ENCODE peak calls at places on chromosomes 1 and 21, in seven cellular contexts. One of them, this sample, is unnamed.
A peak's percentile ranks its signal among the peaks of the same experiment; 100 is the strongest.

GRCh38 chr1:146019225-146020057 is 2.1 kb downstream of the HJV start:
- DNase-seq in neural crest cell: no peak
- DNase-seq in tibial nerve: no peak
- DNase-seq in WTC11: peak; percentile 72
- DNase-seq in fibroblast of pulmonary artery: no peak
- DNase-seq in uterus: no peak
- DNase-seq in bronchial epithelial cell: no peak
- DNase-seq in this sample: no peak

GRCh38 chr1:205581321-205581980 is 50.4 kb downstream of the ELK4 start:
- DNase-seq in tibial nerve: no peak
- DNase-seq in fibroblast of pulmonary artery: no peak
- DNase-seq in uterus: no peak
- DNase-seq in bronchial epithelial cell: no peak
- DNase-seq in WTC11: peak; percentile 5
- DNase-seq in neural crest cell: no peak
- DNase-seq in this sample: no peak

GRCh38 chr1:197440730-197441129 is 172.7 kb downstream of the CRB1 start:
- DNase-seq in tibial nerve: no peak
- DNase-seq in fibroblast of pulmonary artery: peak; percentile 75
- DNase-seq in WTC11: no peak
- DNase-seq in bronchial epithelial cell: no peak
- DNase-seq in neural crest cell: no peak
- DNase-seq in uterus: no peak
- DNase-seq in this sample: no peak

GRCh38 chr1:98306517-98307089 is 354.9 kb upstream of the SNX7 start:
- DNase-seq in tibial nerve: no peak
- DNase-seq in WTC11: no peak
- DNase-seq in fibroblast of pulmonary artery: no peak
- DNase-seq in uterus: no peak
- DNase-seq in bronchial epithelial cell: no peak
- DNase-seq in neural crest cell: no peak
- DNase-seq in this sample: no peak

GRCh38 chr1:241992734-241993133 is 6.2 kb downstream of the MAP1LC3C start:
- DNase-seq in tibial nerve: no peak
- DNase-seq in WTC11: no peak
- DNase-seq in bronchial epithelial cell: no peak
- DNase-seq in fibroblast of pulmonary artery: no peak
- DNase-seq in uterus: no peak
- DNase-seq in neural crest cell: no peak
- DNase-seq in this sample: no peak

GRCh38 chr1:153483776-153484175 is 23.3 kb upstream of the S100A7 start:
- DNase-seq in tibial nerve: no peak
- DNase-seq in bronchial epithelial cell: no peak
- DNase-seq in uterus: no peak
- DNase-seq in WTC11: peak; percentile 60
- DNase-seq in fibroblast of pulmonary artery: no peak
- DNase-seq in neural crest cell: no peak
- DNase-seq in this sample: no peak

GRCh38 chr1:204343247-204343646 is 16.5 kb downstream of the PLEKHA6 start:
- DNase-seq in uterus: no peak
- DNase-seq in neural crest cell: no peak
- DNase-seq in fibroblast of pulmonary artery: no peak
- DNase-seq in bronchial epithelial cell: no peak
- DNase-seq in WTC11: no peak
- DNase-seq in tibial nerve: no peak
- DNase-seq in this sample: no peak

GRCh38 chr1:217661407-217661806 is 30.3 kb downstream of the SPATA17 start:
- DNase-seq in fibroblast of pulmonary artery: no peak
- DNase-seq in bronchial epithelial cell: peak; percentile 10
- DNase-seq in neural crest cell: no peak
- DNase-seq in WTC11: no peak
- DNase-seq in uterus: no peak
- DNase-seq in tibial nerve: no peak
- DNase-seq in this sample: no peak

GRCh38 chr1:198267921-198268320 is 111.1 kb downstream of the NEK7 start:
- DNase-seq in WTC11: no peak
- DNase-seq in fibroblast of pulmonary artery: peak; percentile 88
- DNase-seq in bronchial epithelial cell: no peak
- DNase-seq in uterus: no peak
- DNase-seq in tibial nerve: no peak
- DNase-seq in neural crest cell: no peak
- DNase-seq in this sample: no peak

GRCh38 chr1:198937231-198938031 is 298.6 kb downstream of the PTPRC start:
- DNase-seq in uterus: no peak
- DNase-seq in fibroblast of pulmonary artery: peak; percentile 96
- DNase-seq in neural crest cell: peak; percentile 26
- DNase-seq in bronchial epithelial cell: peak; percentile 96
- DNase-seq in tibial nerve: peak; percentile 17
- DNase-seq in WTC11: no peak
- DNase-seq in this sample: peak; percentile 67

GRCh38 chr1:219761208-219761860 is 148.4 kb upstream of the ZC3H11B start:
- DNase-seq in fibroblast of pulmonary artery: no peak
- DNase-seq in uterus: no peak
- DNase-seq in neural crest cell: no peak
- DNase-seq in bronchial epithelial cell: no peak
- DNase-seq in WTC11: no peak
- DNase-seq in tibial nerve: no peak
- DNase-seq in this sample: no peak

GRCh38 chr1:204130178-204130577 is 21.7 kb downstream of the ETNK2 start:
- DNase-seq in fibroblast of pulmonary artery: no peak
- DNase-seq in bronchial epithelial cell: no peak
- DNase-seq in neural crest cell: no peak
- DNase-seq in uterus: peak; percentile 45
- DNase-seq in WTC11: no peak
- DNase-seq in tibial nerve: no peak
- DNase-seq in this sample: no peak

GRCh38 chr1:41449326-41449921 is 35.1 kb downstream of the EDN2 start:
- DNase-seq in bronchial epithelial cell: no peak
- DNase-seq in fibroblast of pulmonary artery: no peak
- DNase-seq in uterus: no peak
- DNase-seq in tibial nerve: no peak
- DNase-seq in WTC11: no peak
- DNase-seq in neural crest cell: no peak
- DNase-seq in this sample: no peak

GRCh38 chr1:4253918-4254317 is 353.8 kb upstream of the C1orf174 start:
- DNase-seq in uterus: no peak
- DNase-seq in tibial nerve: no peak
- DNase-seq in WTC11: no peak
- DNase-seq in neural crest cell: no peak
- DNase-seq in fibroblast of pulmonary artery: no peak
- DNase-seq in bronchial epithelial cell: no peak
- DNase-seq in this sample: no peak

GRCh38 chr1:204882479-204882878 is 11.8 kb downstream of the NFASC start:
- DNase-seq in neural crest cell: no peak
- DNase-seq in uterus: no peak
- DNase-seq in tibial nerve: no peak
- DNase-seq in WTC11: no peak
- DNase-seq in fibroblast of pulmonary artery: no peak
- DNase-seq in bronchial epithelial cell: no peak
- DNase-seq in this sample: no peak

GRCh38 chr1:87683557-87683956 is 354.9 kb downstream of the LMO4 start:
- DNase-seq in tibial nerve: no peak
- DNase-seq in neural crest cell: no peak
- DNase-seq in bronchial epithelial cell: no peak
- DNase-seq in fibroblast of pulmonary artery: no peak
- DNase-seq in WTC11: no peak
- DNase-seq in uterus: no peak
- DNase-seq in this sample: no peak

GRCh38 chr21:41671859-41672542 is 94.9 kb downstream of the RIPK4 start:
- DNase-seq in neural crest cell: no peak
- DNase-seq in bronchial epithelial cell: no peak
- DNase-seq in WTC11: no peak
- DNase-seq in uterus: no peak
- DNase-seq in tibial nerve: no peak
- DNase-seq in fibroblast of pulmonary artery: no peak
- DNase-seq in this sample: no peak

GRCh38 chr1:8591547-8591946 is 225.9 kb downstream of the RERE start:
- DNase-seq in WTC11: no peak
- DNase-seq in fibroblast of pulmonary artery: no peak
- DNase-seq in bronchial epithelial cell: no peak
- DNase-seq in neural crest cell: no peak
- DNase-seq in uterus: no peak
- DNase-seq in tibial nerve: no peak
- DNase-seq in this sample: no peak

GRCh38 chr1:58966917-58967733 is 183.3 kb upstream of the JUN start:
- DNase-seq in tibial nerve: no peak
- DNase-seq in WTC11: no peak
- DNase-seq in neural crest cell: no peak
- DNase-seq in uterus: no peak
- DNase-seq in fibroblast of pulmonary artery: no peak
- DNase-seq in bronchial epithelial cell: no peak
- DNase-seq in this sample: no peak

GRCh38 chr1:2372551-2373490 is 18.5 kb downstream of the MORN1 start:
- DNase-seq in WTC11: peak; percentile 8
- DNase-seq in uterus: no peak
- DNase-seq in tibial nerve: no peak
- DNase-seq in bronchial epithelial cell: peak; percentile 25
- DNase-seq in neural crest cell: no peak
- DNase-seq in fibroblast of pulmonary artery: no peak
- DNase-seq in this sample: no peak

GRCh38 chr1:44259090-44259489 is 45.8 kb downstream of the DMAP1 start:
- DNase-seq in neural crest cell: no peak
- DNase-seq in bronchial epithelial cell: no peak
- DNase-seq in WTC11: no peak
- DNase-seq in tibial nerve: no peak
- DNase-seq in uterus: no peak
- DNase-seq in fibroblast of pulmonary artery: no peak
- DNase-seq in this sample: no peak

GRCh38 chr1:32898958-32899357 is 2.2 kb downstream of the TMEM54 start:
- DNase-seq in tibial nerve: no peak
- DNase-seq in bronchial epithelial cell: no peak
- DNase-seq in neural crest cell: no peak
- DNase-seq in fibroblast of pulmonary artery: no peak
- DNase-seq in uterus: no peak
- DNase-seq in WTC11: no peak
- DNase-seq in this sample: no peak

GRCh38 chr1:22619252-22619651 is 17.2 kb upstream of the C1QA start:
- DNase-seq in fibroblast of pulmonary artery: no peak
- DNase-seq in tibial nerve: no peak
- DNase-seq in uterus: no peak
- DNase-seq in bronchial epithelial cell: no peak
- DNase-seq in WTC11: no peak
- DNase-seq in neural crest cell: no peak
- DNase-seq in this sample: no peak

GRCh38 chr1:36737767-36738166 is 255.1 kb upstream of the CSF3R start:
- DNase-seq in bronchial epithelial cell: no peak
- DNase-seq in neural crest cell: no peak
- DNase-seq in tibial nerve: no peak
- DNase-seq in uterus: no peak
- DNase-seq in WTC11: no peak
- DNase-seq in fibroblast of pulmonary artery: no peak
- DNase-seq in this sample: no peak

GRCh38 chr21:32674731-32675130 is 53.1 kb downstream of the SYNJ1 start:
- DNase-seq in tibial nerve: no peak
- DNase-seq in uterus: no peak
- DNase-seq in WTC11: no peak
- DNase-seq in bronchial epithelial cell: no peak
- DNase-seq in fibroblast of pulmonary artery: no peak
- DNase-seq in neural crest cell: no peak
- DNase-seq in this sample: no peak

GRCh38 chr1:40141878-40142535 is 19.2 kb upstream of the RLF start:
- DNase-seq in tibial nerve: no peak
- DNase-seq in uterus: no peak
- DNase-seq in fibroblast of pulmonary artery: peak; percentile 48
- DNase-seq in WTC11: no peak
- DNase-seq in neural crest cell: no peak
- DNase-seq in bronchial epithelial cell: no peak
- DNase-seq in this sample: no peak

GRCh38 chr1:222618880-222619321 is 1.0 kb downstream of the MIA3 start:
- DNase-seq in neural crest cell: peak; percentile 10
- DNase-seq in bronchial epithelial cell: peak; percentile 19
- DNase-seq in WTC11: peak; percentile 29
- DNase-seq in uterus: no peak
- DNase-seq in tibial nerve: no peak
- DNase-seq in fibroblast of pulmonary artery: peak; percentile 33
- DNase-seq in this sample: no peak

GRCh38 chr1:243495442-243496172 is 239.8 kb downstream of the SDCCAG8 start:
- DNase-seq in WTC11: no peak
- DNase-seq in tibial nerve: no peak
- DNase-seq in fibroblast of pulmonary artery: peak; percentile 85
- DNase-seq in neural crest cell: no peak
- DNase-seq in uterus: no peak
- DNase-seq in bronchial epithelial cell: no peak
- DNase-seq in this sample: no peak

GRCh38 chr1:108708726-108709660 is 3.7 kb upstream of the FNDC7 start:
- DNase-seq in WTC11: peak; percentile 72
- DNase-seq in tibial nerve: no peak
- DNase-seq in bronchial epithelial cell: peak; percentile 13
- DNase-seq in neural crest cell: no peak
- DNase-seq in uterus: no peak
- DNase-seq in fibroblast of pulmonary artery: no peak
- DNase-seq in this sample: no peak
- TF ChIP-seq CTCF in WTC11: peak; percentile 42
- TF ChIP-seq CTCF in tibial nerve: no peak
- TF ChIP-seq CTCF in bronchial epithelial cell: no peak
- TF ChIP-seq CTCF in neural crest cell: peak; percentile 20
- TF ChIP-seq CTCF in uterus: no peak
- TF ChIP-seq CTCF in fibroblast of pulmonary artery: peak; percentile 9
- TF ChIP-seq CTCF in this sample: peak; percentile 23

GRCh38 chr1:31669786-31670582 is 25.3 kb upstream of the PEF1 start:
- DNase-seq in neural crest cell: no peak
- DNase-seq in tibial nerve: peak; percentile 69
- DNase-seq in uterus: peak; percentile 66
- DNase-seq in bronchial epithelial cell: peak; percentile 83
- DNase-seq in WTC11: no peak
- DNase-seq in fibroblast of pulmonary artery: peak; percentile 62
- DNase-seq in this sample: no peak
- TF ChIP-seq CTCF in neural crest cell: no peak
- TF ChIP-seq CTCF in tibial nerve: no peak
- TF ChIP-seq CTCF in uterus: peak; percentile 6
- TF ChIP-seq CTCF in bronchial epithelial cell: peak; percentile 30
- TF ChIP-seq CTCF in WTC11: no peak
- TF ChIP-seq CTCF in fibroblast of pulmonary artery: peak; percentile 23
- TF ChIP-seq CTCF in this sample: peak; percentile 46

GRCh38 chr21:21232320-21232719 is 234.1 kb downstream of the NCAM2 start:
- DNase-seq in uterus: no peak
- DNase-seq in fibroblast of pulmonary artery: peak; percentile 84
- DNase-seq in WTC11: no peak
- DNase-seq in neural crest cell: no peak
- DNase-seq in bronchial epithelial cell: peak; percentile 9
- DNase-seq in tibial nerve: no peak
- DNase-seq in this sample: no peak
- TF ChIP-seq CTCF in uterus: no peak
- TF ChIP-seq CTCF in fibroblast of pulmonary artery: peak; percentile 66
- TF ChIP-seq CTCF in WTC11: no peak
- TF ChIP-seq CTCF in neural crest cell: peak; percentile 78
- TF ChIP-seq CTCF in bronchial epithelial cell: no peak
- TF ChIP-seq CTCF in tibial nerve: peak; percentile 49
- TF ChIP-seq CTCF in this sample: peak; percentile 89

DNA sequence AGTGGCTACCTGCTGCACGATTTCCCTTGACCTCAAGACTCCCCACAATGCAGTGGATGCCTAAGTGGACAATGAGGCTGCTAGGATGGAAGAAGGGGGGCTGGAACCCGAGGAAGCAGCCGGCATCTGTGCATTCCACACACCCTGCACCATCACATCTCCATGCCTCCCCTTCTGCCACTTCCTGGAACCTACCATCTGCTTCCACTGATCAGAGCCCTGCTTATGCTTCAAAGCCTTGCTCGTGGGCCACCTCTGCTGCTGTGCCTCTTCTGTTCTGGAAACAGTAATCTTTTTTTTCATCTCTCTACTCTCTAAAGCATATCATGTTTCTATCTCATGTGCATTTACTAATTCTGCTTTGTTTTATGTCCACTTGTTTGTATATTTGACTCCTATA is 66.2 kb upstream of the WDR26 start:
- DNase-seq in WTC11: no peak
- DNase-seq in neural crest cell: no peak
- DNase-seq in uterus: no peak
- DNase-seq in tibial nerve: no peak
- DNase-seq in bronchial epithelial cell: no peak
- DNase-seq in fibroblast of pulmonary artery: no peak
- DNase-seq in this sample: no peak
- TF ChIP-seq CTCF in WTC11: no peak
- TF ChIP-seq CTCF in neural crest cell: no peak
- TF ChIP-seq CTCF in uterus: no peak
- TF ChIP-seq CTCF in tibial nerve: no peak
- TF ChIP-seq CTCF in bronchial epithelial cell: no peak
- TF ChIP-seq CTCF in fibroblast of pulmonary artery: no peak
- TF ChIP-seq CTCF in this sample: no peak